ENCODE peak calls at places on chromosomes 7 and 10, in four cellular contexts. A is K562, R is HepG2, P is GM12878. T is an unnamed sample.

GRCh38 chr7:2566890-2567662 is 8.3 kb downstream of the IQCE start:
- DNase-seq in R (peak), P (peak), A (no peak), T (no peak)

GRCh38 chr7:27759491-27759890 is 19.5 kb downstream of the TAX1BP1 start:
- DNase-seq in P (no peak), A (no peak), R (no peak), T (no peak)

GRCh38 chr7:150962743-150963399 is 15.2 kb downstream of the KCNH2 start:
- DNase-seq in R (peak), P (no peak), A (peak), T (peak)

GRCh38 chr10:99444676-99445075 is 14.3 kb upstream of the GOT1 start:
- DNase-seq in A (no peak), R (no peak), P (no peak), T (no peak)

GRCh38 chr7:34039033-34039432 is 133.7 kb downstream of the BMPER start:
- DNase-seq in R (no peak), P (no peak), A (no peak), T (no peak)

GRCh38 chr7:24757799-24758275 is 573 bp upstream of the GSDME start:
- DNase-seq in A (no peak), P (no peak), R (peak), T (no peak)

GRCh38 chr7:1533569-1534329 is 3.2 kb downstream of the MAFK start:
- DNase-seq in R (no peak), P (no peak), A (peak), T (no peak)

GRCh38 chr7:30256459-30256858 is 27.9 kb upstream of the ZNRF2 start:
- DNase-seq in A (no peak), P (no peak), R (no peak), T (no peak)

GRCh38 chr7:83547526-83547925 is 101.4 kb downstream of the SEMA3E start:
- DNase-seq in P (peak), A (no peak), R (no peak), T (no peak)

GRCh38 chr10:81101062-81101461 is 563.4 kb downstream of the SH2D4B start:
- DNase-seq in P (no peak), A (no peak), R (no peak), T (no peak)

GRCh38 chr7:24972166-24972477 is 7.9 kb downstream of the OSBPL3 start:
- DNase-seq in A (no peak), R (no peak), P (no peak), T (no peak)

GRCh38 chr10:124657806-124658205 is 86.4 kb downstream of the FAM53B start:
- DNase-seq in P (peak), A (no peak), R (no peak), T (no peak)

GRCh38 chr7:27091936-27092752 is 3.7 kb downstream of the HOXA1 start:
- DNase-seq in A (no peak), P (no peak), R (no peak), T (peak)

GRCh38 chr10:44411251-44411650 is 26.4 kb upstream of the CXCL12 start:
- DNase-seq in A (no peak), R (no peak), P (no peak), T (no peak)

GRCh38 chr10:70462349-70462984 is 16.1 kb upstream of the PALD1 start:
- DNase-seq in P (no peak), A (no peak), R (no peak), T (no peak)

GRCh38 chr7:16728811-16729210 is 24.7 kb upstream of the TSPAN13 start:
- DNase-seq in A (no peak), P (no peak), R (no peak), T (no peak)

GRCh38 chr10:34815174-34816066 is at the start of gene PARD3:
- DNase-seq in R (peak), A (peak), P (no peak), T (peak)

GRCh38 chr7:80724249-80724871 is 85.9 kb downstream of the CD36 start:
- DNase-seq in P (no peak), A (no peak), R (peak), T (no peak)

GRCh38 chr7:11026452-11027359 is 53.0 kb downstream of the PHF14 start:
- DNase-seq in A (no peak), P (no peak), R (no peak), T (no peak)

GRCh38 chr10:113681533-113682470 is 2.1 kb downstream of the CASP7 start:
- DNase-seq in A (no peak), R (no peak), P (peak), T (no peak)

GRCh38 chr10:4686644-4686996 is 139.4 kb upstream of the AKR1E2 start:
- DNase-seq in P (no peak), R (peak), A (no peak), T (no peak)
- TF ChIP-seq CREM in P (no peak), R (no peak), A (no peak), T (no peak)

GRCh38 chr10:131689954-131690669 is 210.7 kb upstream of the PPP2R2D start:
- DNase-seq in R (no peak), A (no peak), P (no peak), T (no peak)
- TF ChIP-seq CREM in R (no peak), A (no peak), P (no peak), T (no peak)

DNA sequence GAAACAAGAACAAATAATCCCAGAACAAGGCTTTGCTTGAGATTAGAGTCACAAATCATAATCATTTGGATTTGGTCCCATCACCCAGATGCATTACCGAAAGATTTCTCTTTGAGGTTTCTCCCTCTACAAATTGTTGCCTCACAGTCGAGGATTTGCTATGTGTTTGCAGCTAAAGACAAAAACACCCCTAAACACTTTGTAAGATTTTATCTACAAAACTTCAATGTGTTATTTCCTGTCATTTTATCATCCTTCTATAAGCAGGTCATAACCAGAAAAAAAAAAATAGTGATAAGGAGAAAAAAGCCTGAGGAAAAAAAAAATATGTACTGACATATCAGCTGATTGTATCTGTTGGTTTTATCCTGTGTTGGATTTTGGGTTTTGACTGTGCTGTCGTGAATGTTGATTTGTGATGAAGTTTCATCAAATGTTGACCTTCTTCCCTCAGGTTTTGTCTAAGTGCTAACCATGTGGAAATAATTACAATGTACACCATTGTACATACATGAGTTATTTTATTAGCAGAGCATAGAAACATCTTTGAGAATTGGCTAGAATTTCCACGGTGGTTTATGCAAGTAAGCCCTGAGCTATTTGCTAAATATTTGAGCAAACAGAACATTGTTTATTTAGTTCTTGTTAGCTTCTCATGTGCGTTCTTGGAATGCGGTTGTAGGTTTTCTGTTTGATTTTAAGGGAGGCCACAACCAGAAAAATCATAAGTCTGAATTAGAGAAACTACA is 274.4 kb downstream of the NEBL start:
- DNase-seq in A (no peak), R (peak), P (no peak), T (no peak)
- TF ChIP-seq CREM in A (no peak), R (no peak), P (no peak), T (no peak)

DNA sequence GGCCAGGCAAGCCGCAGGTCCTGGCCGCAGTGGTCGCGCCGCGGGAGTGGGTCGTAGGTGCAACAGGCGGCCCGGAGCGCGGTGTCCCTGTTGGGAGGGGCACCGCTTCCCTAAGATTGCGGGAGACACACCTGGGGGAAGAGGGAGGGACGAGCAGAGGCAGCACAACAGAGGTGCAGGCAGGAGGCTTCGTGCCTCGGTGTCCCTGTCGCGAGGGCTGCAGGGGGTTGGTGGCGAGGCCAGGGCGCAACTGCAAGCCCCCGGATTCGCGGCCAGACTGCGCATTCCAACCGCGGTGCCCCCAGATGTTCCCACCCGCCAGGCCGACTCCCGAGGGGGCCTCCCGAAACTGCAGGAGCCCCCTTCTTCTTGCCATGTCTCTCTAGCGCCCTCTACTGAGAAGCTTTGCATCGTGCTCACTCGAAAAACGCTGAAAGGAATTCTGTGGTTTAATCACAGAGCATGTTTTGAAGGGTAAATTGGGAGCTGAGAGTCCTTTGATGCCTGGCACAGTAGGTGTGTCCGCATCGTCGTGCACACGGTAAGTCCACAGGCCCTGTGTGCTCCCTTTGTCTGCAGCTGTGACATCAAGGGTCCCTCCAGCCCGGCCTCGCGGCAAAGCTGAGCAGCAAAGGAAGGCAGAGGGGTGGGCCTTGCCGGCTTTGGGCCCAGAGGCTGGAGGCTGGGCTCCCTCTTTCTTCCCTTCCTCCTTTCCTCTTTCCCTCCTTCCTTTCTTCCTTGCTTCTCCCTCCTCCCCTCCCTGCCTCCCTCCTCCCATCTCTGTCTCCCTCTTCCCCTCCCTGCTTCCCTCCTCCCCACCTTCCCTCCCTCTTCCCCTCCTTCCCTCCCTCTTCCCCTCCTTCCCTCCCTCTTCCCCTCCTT is 6.2 kb upstream of the MBL2 start:
- DNase-seq in A (peak), P (no peak), R (peak), T (peak)
- TF ChIP-seq CREM in A (no peak), P (no peak), R (no peak), T (no peak)

GRCh38 chr7:56110611-56111010 is 4.3 kb upstream of the CHCHD2 start:
- DNase-seq in P (no peak), R (no peak), A (peak), T (no peak)
- TF ChIP-seq CREM in P (no peak), R (no peak), A (no peak), T (no peak)